ENCODE peak calls at places on chromosomes 4 and X, in four cellular contexts. A is activated naive CD4-positive, alpha-beta T cell treated with Interleukin-2 at 50 U/mL for 16 hours; T is lung; J is neural crest cell. P is an unnamed sample.

GRCh38 chr4:153205028-153205648 is 895 bp downstream of the TRIM2 start:
- DNase-seq in A (peak; percentile 35), T (no peak), J (no peak), P (no peak)

GRCh38 chrX:41718481-41719245 is 5.3 kb upstream of the GPR82 start:
- DNase-seq in J (no peak), A (no peak), T (no peak), P (no peak)

GRCh38 chr4:74054483-74055032 is 16.1 kb upstream of the CXCL3 start:
- DNase-seq in A (no peak), T (no peak), J (no peak), P (no peak)

GRCh38 chr4:140703463-140703862 is 52.7 kb downstream of the TBC1D9 start:
- DNase-seq in A (no peak), T (no peak), J (no peak), P (no peak)

GRCh38 chr4:180794352-180794751 is 1448.8 kb upstream of the TENM3 start:
- DNase-seq in J (no peak), T (no peak), A (no peak), P (no peak)

GRCh38 chr4:139656614-139657486 is 8.8 kb upstream of the MGST2 start:
- DNase-seq in J (peak; percentile 49), T (peak; percentile 63), A (peak; percentile 36), P (no peak)

GRCh38 chrX:153828723-153829548 is 1.4 kb downstream of the PDZD4 start:
- DNase-seq in T (no peak), A (no peak), J (no peak), P (no peak)

GRCh38 chr4:21276046-21276445 is 575.8 kb downstream of the PACRGL start:
- DNase-seq in T (no peak), A (no peak), J (no peak), P (no peak)

GRCh38 chrX:39196192-39197102 is 395.2 kb downstream of the MID1IP1 start:
- DNase-seq in A (peak; percentile 49), T (no peak), J (no peak), P (peak; percentile 40)

GRCh38 chr4:108356209-108356535 is 187.4 kb upstream of the LEF1 start:
- DNase-seq in T (no peak), J (no peak), A (no peak), P (no peak)

GRCh38 chrX:110108381-110108796 is 105.5 kb downstream of the TMEM164 start:
- DNase-seq in J (no peak), A (no peak), T (peak; percentile 45), P (peak; percentile 34)

GRCh38 chrX:70481424-70481823 is 36.8 kb downstream of the DLG3 start:
- DNase-seq in A (no peak), T (no peak), J (no peak), P (no peak)

GRCh38 chrX:102711872-102712215 is 404 bp upstream of the GPRASP2 start:
- DNase-seq in T (no peak), J (no peak), A (no peak), P (no peak)

GRCh38 chr4:87716350-87717041 is 66.4 kb downstream of the DMP1 start:
- DNase-seq in A (no peak), T (no peak), J (no peak), P (peak; percentile 67)

P was measured in skeletal muscle cell.